ENCODE peak calls at places on chromosomes 12 and 14, in nine cellular contexts. U, B, M, E, P, Z, G, Y and J are unnamed samples.

GRCh38 chr12:72230589-72230988 is 41.6 kb upstream of the TRHDE start:
- DNase-seq in U (no peak), B (no peak), M (no peak), E (no peak), P (peak), Z (no peak), G (no peak), Y (no peak), J (no peak)

GRCh38 chr14:78863143-78863542 is 693.0 kb downstream of the NRXN3 start:
- DNase-seq in U (no peak), B (no peak), M (no peak), E (peak), P (no peak), Z (no peak), G (no peak), Y (no peak), J (no peak)

GRCh38 chr12:13534645-13535398 is 338.3 kb downstream of the EMP1 start:
- DNase-seq in U (no peak), B (peak), M (no peak), E (peak), P (peak), Z (peak), G (peak), Y (no peak), J (peak)

GRCh38 chr12:113244015-113244983 is 23.0 kb downstream of the TPCN1 start:
- DNase-seq in U (peak), B (peak), M (no peak), E (no peak), P (no peak), Z (peak), G (peak), Y (no peak), J (no peak)

GRCh38 chr14:69528930-69529329 is 44.4 kb downstream of the PLEKHD1 start:
- DNase-seq in U (no peak), B (no peak), M (peak), E (no peak), P (no peak), Z (no peak), G (no peak), Y (no peak), J (no peak)

GRCh38 chr14:77721437-77721836 is 13.5 kb downstream of the SLIRP start:
- DNase-seq in U (no peak), B (no peak), M (no peak), E (no peak), P (no peak), Z (no peak), G (no peak), Y (no peak), J (no peak)

GRCh38 chr12:49190317-49190716 is 1.4 kb upstream of the TUBA1A start:
- DNase-seq in U (no peak), B (peak), M (no peak), E (no peak), P (no peak), Z (no peak), G (peak), Y (no peak), J (no peak)

GRCh38 chr12:128387811-128388422 is 120.9 kb downstream of the TMEM132C start:
- DNase-seq in U (peak), B (peak), M (peak), E (peak), P (no peak), Z (no peak), G (no peak), Y (no peak), J (peak)

GRCh38 chr14:79602742-79603141 is 608.6 kb downstream of the DIO2 start:
- DNase-seq in U (no peak), B (no peak), M (no peak), E (no peak), P (no peak), Z (no peak), G (no peak), Y (no peak), J (no peak)

GRCh38 chr14:95533822-95534221 is 1.0 kb upstream of the GLRX5 start:
- DNase-seq in U (no peak), B (no peak), M (no peak), E (no peak), P (no peak), Z (no peak), G (no peak), Y (no peak), J (no peak)

GRCh38 chr14:99753225-99754140 is 39.7 kb upstream of the EML1 start:
- DNase-seq in U (no peak), B (peak), M (no peak), E (no peak), P (no peak), Z (no peak), G (no peak), Y (no peak), J (no peak)

GRCh38 chr12:108446766-108447165 is 68.3 kb upstream of the FICD start:
- DNase-seq in U (no peak), B (no peak), M (no peak), E (peak), P (no peak), Z (no peak), G (peak), Y (no peak), J (no peak)

GRCh38 chr12:115771065-115771464 is 506.4 kb downstream of the MED13L start:
- DNase-seq in U (peak), B (no peak), M (no peak), E (peak), P (no peak), Z (no peak), G (no peak), Y (no peak), J (no peak)

GRCh38 chr12:47184813-47185212 is 105.1 kb upstream of the AMIGO2 start:
- DNase-seq in U (peak), B (no peak), M (no peak), E (no peak), P (no peak), Z (no peak), G (no peak), Y (no peak), J (no peak)

GRCh38 chr12:120225852-120226640 is 25.1 kb upstream of the RPLP0 start:
- DNase-seq in U (no peak), B (no peak), M (peak), E (no peak), P (no peak), Z (no peak), G (no peak), Y (no peak), J (no peak)

GRCh38 chr14:35883677-35884293 is 57.6 kb downstream of the BRMS1L start:
- DNase-seq in U (peak), B (peak), M (no peak), E (peak), P (no peak), Z (no peak), G (peak), Y (no peak), J (no peak)

GRCh38 chr12:70178038-70178437 is 65.2 kb upstream of the CNOT2 start:
- DNase-seq in U (no peak), B (peak), M (no peak), E (peak), P (no peak), Z (no peak), G (peak), Y (no peak), J (no peak)

GRCh38 chr12:47189753-47190152 is 110.0 kb upstream of the AMIGO2 start:
- DNase-seq in U (no peak), B (peak), M (no peak), E (no peak), P (no peak), Z (no peak), G (no peak), Y (no peak), J (no peak)

GRCh38 chr12:31966558-31967205 is 7.5 kb downstream of the RESF1 start:
- DNase-seq in U (no peak), B (no peak), M (no peak), E (no peak), P (no peak), Z (no peak), G (no peak), Y (no peak), J (no peak)

GRCh38 chr14:51014086-51014485 is 69.8 kb upstream of the PYGL start:
- DNase-seq in U (no peak), B (peak), M (no peak), E (peak), P (peak), Z (peak), G (no peak), Y (no peak), J (no peak)

GRCh38 chr12:72272731-72273498 is 745 bp downstream of the TRHDE start:
- DNase-seq in U (no peak), B (peak), M (no peak), E (no peak), P (no peak), Z (no peak), G (no peak), Y (no peak), J (no peak)

GRCh38 chr12:32761716-32762115 is 6.0 kb upstream of the YARS2 start:
- DNase-seq in U (no peak), B (no peak), M (no peak), E (no peak), P (no peak), Z (no peak), G (no peak), Y (no peak), J (no peak)

GRCh38 chr12:48266826-48267225 is 63.7 kb upstream of the OR10AD1 start:
- DNase-seq in U (no peak), B (no peak), M (no peak), E (no peak), P (no peak), Z (no peak), G (no peak), Y (no peak), J (no peak)

GRCh38 chr12:129886541-129886940 is 17.3 kb downstream of the TMEM132D start:
- DNase-seq in U (no peak), B (no peak), M (no peak), E (no peak), P (no peak), Z (no peak), G (no peak), Y (no peak), J (no peak)

GRCh38 chr12:95789126-95790024 is 1.2 kb downstream of the NTN4 start:
- DNase-seq in U (no peak), B (peak), M (no peak), E (no peak), P (no peak), Z (peak), G (no peak), Y (no peak), J (no peak)

GRCh38 chr14:70716483-70716882 is 74.8 kb downstream of the TTC9 start:
- DNase-seq in U (no peak), B (no peak), M (no peak), E (no peak), P (no peak), Z (no peak), G (no peak), Y (no peak), J (no peak)

GRCh38 chr14:95531473-95531872 is 3.4 kb upstream of the GLRX5 start:
- DNase-seq in U (no peak), B (no peak), M (no peak), E (peak), P (no peak), Z (no peak), G (no peak), Y (no peak), J (no peak)

GRCh38 chr14:95455246-95455645 is 61.2 kb downstream of the SYNE3 start:
- DNase-seq in U (no peak), B (no peak), M (no peak), E (no peak), P (no peak), Z (no peak), G (no peak), Y (no peak), J (no peak)

GRCh38 chr12:126582231-126582630 is 1517.0 kb downstream of the AACS start:
- DNase-seq in U (no peak), B (no peak), M (no peak), E (no peak), P (no peak), Z (no peak), G (no peak), Y (no peak), J (no peak)

GRCh38 chr14:26730929-26731618 is 133.2 kb upstream of the NOVA1 start:
- DNase-seq in U (no peak), B (peak), M (no peak), E (peak), P (no peak), Z (no peak), G (no peak), Y (no peak), J (no peak)

GRCh38 chr12:93025145-93026103 is 96.3 kb upstream of the EEA1 start:
- DNase-seq in U (no peak), B (peak), M (no peak), E (peak), P (peak), Z (no peak), G (no peak), Y (no peak), J (no peak)

GRCh38 chr14:98633380-98633779 is 638.6 kb downstream of the BCL11B start:
- DNase-seq in U (no peak), B (peak), M (no peak), E (no peak), P (no peak), Z (no peak), G (peak), Y (no peak), J (no peak)

GRCh38 chr14:77407158-77407557 is 16.2 kb downstream of the NOXRED1 start:
- DNase-seq in U (no peak), B (no peak), M (no peak), E (no peak), P (no peak), Z (no peak), G (no peak), Y (no peak), J (no peak)

GRCh38 chr14:90678420-90678819 is 137.8 kb downstream of the TTC7B start:
- DNase-seq in U (no peak), B (no peak), M (no peak), E (peak), P (no peak), Z (no peak), G (no peak), Y (no peak), J (no peak)

GRCh38 chr12:26721800-26722199 is 111.2 kb downstream of the ITPR2 start:
- DNase-seq in U (no peak), B (peak), M (no peak), E (no peak), P (no peak), Z (no peak), G (no peak), Y (no peak), J (no peak)

GRCh38 chr12:19799216-19799615 is 359.9 kb downstream of the AEBP2 start:
- DNase-seq in U (no peak), B (no peak), M (no peak), E (no peak), P (no peak), Z (no peak), G (no peak), Y (no peak), J (no peak)

GRCh38 chr12:67025543-67026114 is 243.5 kb upstream of the CAND1 start:
- DNase-seq in U (peak), B (peak), M (no peak), E (peak), P (no peak), Z (peak), G (no peak), Y (peak), J (no peak)

GRCh38 chr12:95532851-95533250 is 18.4 kb downstream of the USP44 start:
- DNase-seq in U (no peak), B (no peak), M (no peak), E (peak), P (no peak), Z (no peak), G (no peak), Y (no peak), J (no peak)

GRCh38 chr12:107027304-107028053 is 40.5 kb upstream of the MTERF2 start:
- DNase-seq in U (peak), B (peak), M (no peak), E (peak), P (peak), Z (no peak), G (peak), Y (no peak), J (no peak)